ENCODE peak calls at places on chromosomes 2 and 18, in seven cellular contexts. One of them, this sample, is unnamed.

GRCh38 chr2:234795974-234796690 is 155.7 kb upstream of the SH3BP4 start:
- DNase-seq in tibial artery: no peak
- DNase-seq in colonic mucosa: no peak
- DNase-seq in MM.1S: no peak
- DNase-seq in A673: no peak
- DNase-seq in right lobe of liver: peak; percentile 72
- DNase-seq in IMR-90: no peak
- DNase-seq in this sample: no peak

GRCh38 chr2:217068677-217069250 is 208.9 kb upstream of the TNP1 start:
- DNase-seq in tibial artery: no peak
- DNase-seq in colonic mucosa: no peak
- DNase-seq in MM.1S: no peak
- DNase-seq in A673: no peak
- DNase-seq in right lobe of liver: no peak
- DNase-seq in IMR-90: no peak
- DNase-seq in this sample: no peak

GRCh38 chr2:67871696-67872320 is 191.0 kb downstream of the C1D start:
- DNase-seq in tibial artery: peak; percentile 50
- DNase-seq in colonic mucosa: no peak
- DNase-seq in MM.1S: no peak
- DNase-seq in A673: no peak
- DNase-seq in right lobe of liver: no peak
- DNase-seq in IMR-90: peak; percentile 61
- DNase-seq in this sample: no peak

GRCh38 chr2:9238927-9239326 is 32.3 kb downstream of the ASAP2 start:
- DNase-seq in tibial artery: no peak
- DNase-seq in colonic mucosa: no peak
- DNase-seq in MM.1S: no peak
- DNase-seq in A673: no peak
- DNase-seq in right lobe of liver: no peak
- DNase-seq in IMR-90: no peak
- DNase-seq in this sample: no peak

GRCh38 chr2:222752731-222753130 is 81.3 kb downstream of the MOGAT1 start:
- DNase-seq in tibial artery: no peak
- DNase-seq in colonic mucosa: no peak
- DNase-seq in MM.1S: no peak
- DNase-seq in A673: no peak
- DNase-seq in right lobe of liver: no peak
- DNase-seq in IMR-90: no peak
- DNase-seq in this sample: no peak

GRCh38 chr18:62334110-62334509 is 9.0 kb downstream of the TNFRSF11A start:
- DNase-seq in tibial artery: no peak
- DNase-seq in colonic mucosa: peak; percentile 64
- DNase-seq in MM.1S: no peak
- DNase-seq in A673: no peak
- DNase-seq in right lobe of liver: no peak
- DNase-seq in IMR-90: peak; percentile 14
- DNase-seq in this sample: no peak

GRCh38 chr18:76486600-76486999 is 8.4 kb downstream of the ZNF516 start:
- DNase-seq in tibial artery: no peak
- DNase-seq in colonic mucosa: no peak
- DNase-seq in MM.1S: no peak
- DNase-seq in A673: no peak
- DNase-seq in right lobe of liver: no peak
- DNase-seq in IMR-90: no peak
- DNase-seq in this sample: no peak

GRCh38 chr2:9796056-9796792 is 47.0 kb upstream of the TAF1B start:
- DNase-seq in tibial artery: no peak
- DNase-seq in colonic mucosa: no peak
- DNase-seq in MM.1S: no peak
- DNase-seq in A673: no peak
- DNase-seq in right lobe of liver: no peak
- DNase-seq in IMR-90: no peak
- DNase-seq in this sample: no peak

GRCh38 chr2:70393881-70394280 is 92.0 kb upstream of the FAM136A start:
- DNase-seq in tibial artery: no peak
- DNase-seq in colonic mucosa: no peak
- DNase-seq in MM.1S: no peak
- DNase-seq in A673: no peak
- DNase-seq in right lobe of liver: no peak
- DNase-seq in IMR-90: no peak
- DNase-seq in this sample: no peak

GRCh38 chr18:2108581-2108980 is 462.7 kb downstream of the METTL4 start:
- DNase-seq in tibial artery: no peak
- DNase-seq in colonic mucosa: no peak
- DNase-seq in MM.1S: no peak
- DNase-seq in A673: no peak
- DNase-seq in right lobe of liver: no peak
- DNase-seq in IMR-90: no peak
- DNase-seq in this sample: no peak

GRCh38 chr2:102803041-102803896 is 41.4 kb downstream of the TMEM182 start:
- DNase-seq in tibial artery: no peak
- DNase-seq in colonic mucosa: no peak
- DNase-seq in MM.1S: no peak
- DNase-seq in A673: no peak
- DNase-seq in right lobe of liver: no peak
- DNase-seq in IMR-90: no peak
- DNase-seq in this sample: peak; percentile 25

GRCh38 chr2:84519332-84519957 is 3.1 kb downstream of the DNAH6 start:
- DNase-seq in tibial artery: no peak
- DNase-seq in colonic mucosa: no peak
- DNase-seq in MM.1S: no peak
- DNase-seq in A673: no peak
- DNase-seq in right lobe of liver: no peak
- DNase-seq in IMR-90: no peak
- DNase-seq in this sample: no peak

GRCh38 chr2:75276093-75277055 is 77.1 kb upstream of the TACR1 start:
- DNase-seq in tibial artery: no peak
- DNase-seq in colonic mucosa: no peak
- DNase-seq in MM.1S: no peak
- DNase-seq in A673: peak; percentile 97
- DNase-seq in right lobe of liver: no peak
- DNase-seq in IMR-90: peak; percentile 72
- DNase-seq in this sample: no peak

GRCh38 chr2:204505946-204506345 is 39.3 kb upstream of the PARD3B start:
- DNase-seq in tibial artery: no peak
- DNase-seq in colonic mucosa: no peak
- DNase-seq in MM.1S: no peak
- DNase-seq in A673: no peak
- DNase-seq in right lobe of liver: no peak
- DNase-seq in IMR-90: peak; percentile 52
- DNase-seq in this sample: no peak

GRCh38 chr2:233353769-233354499 is at the start of gene DGKD:
- DNase-seq in tibial artery: no peak
- DNase-seq in colonic mucosa: peak; percentile 77
- DNase-seq in MM.1S: peak; percentile 68
- DNase-seq in A673: peak; percentile 72
- DNase-seq in right lobe of liver: peak; percentile 69
- DNase-seq in IMR-90: no peak
- DNase-seq in this sample: peak; percentile 63

GRCh38 chr2:130799295-130799694 is 37.4 kb upstream of the ARHGEF4 start:
- DNase-seq in tibial artery: no peak
- DNase-seq in colonic mucosa: no peak
- DNase-seq in MM.1S: no peak
- DNase-seq in A673: no peak
- DNase-seq in right lobe of liver: no peak
- DNase-seq in IMR-90: no peak
- DNase-seq in this sample: no peak

GRCh38 chr2:47002031-47002430 is 86.4 kb upstream of the MCFD2 start:
- DNase-seq in tibial artery: no peak
- DNase-seq in colonic mucosa: no peak
- DNase-seq in MM.1S: no peak
- DNase-seq in A673: no peak
- DNase-seq in right lobe of liver: no peak
- DNase-seq in IMR-90: no peak
- DNase-seq in this sample: no peak

GRCh38 chr18:29712785-29713184 is 1329.8 kb downstream of the DSC3 start:
- DNase-seq in tibial artery: no peak
- DNase-seq in colonic mucosa: no peak
- DNase-seq in MM.1S: no peak
- DNase-seq in A673: no peak
- DNase-seq in right lobe of liver: no peak
- DNase-seq in IMR-90: no peak
- DNase-seq in this sample: no peak

GRCh38 chr2:38948387-38948882 is 58.8 kb downstream of the ARHGEF33 start:
- DNase-seq in tibial artery: no peak
- DNase-seq in colonic mucosa: no peak
- DNase-seq in MM.1S: no peak
- DNase-seq in A673: no peak
- DNase-seq in right lobe of liver: no peak
- DNase-seq in IMR-90: no peak
- DNase-seq in this sample: no peak

GRCh38 chr2:23260621-23261020 is 124.4 kb upstream of the KLHL29 start:
- DNase-seq in tibial artery: no peak
- DNase-seq in colonic mucosa: no peak
- DNase-seq in MM.1S: no peak
- DNase-seq in A673: no peak
- DNase-seq in right lobe of liver: no peak
- DNase-seq in IMR-90: no peak
- DNase-seq in this sample: no peak

GRCh38 chr2:125405816-125406215 is 1250.1 kb upstream of the GYPC start:
- DNase-seq in tibial artery: no peak
- DNase-seq in colonic mucosa: no peak
- DNase-seq in MM.1S: no peak
- DNase-seq in A673: peak; percentile 12
- DNase-seq in right lobe of liver: no peak
- DNase-seq in IMR-90: peak; percentile 97
- DNase-seq in this sample: no peak

GRCh38 chr18:56645415-56646016 is 5.6 kb upstream of the WDR7 start:
- DNase-seq in tibial artery: no peak
- DNase-seq in colonic mucosa: no peak
- DNase-seq in MM.1S: peak; percentile 43
- DNase-seq in A673: peak; percentile 35
- DNase-seq in right lobe of liver: no peak
- DNase-seq in IMR-90: no peak
- DNase-seq in this sample: peak; percentile 23

GRCh38 chr2:199471443-199472057 is 13.8 kb upstream of the SATB2 start:
- DNase-seq in tibial artery: no peak
- DNase-seq in colonic mucosa: peak; percentile 82
- DNase-seq in MM.1S: peak; percentile 58
- DNase-seq in A673: peak; percentile 73
- DNase-seq in right lobe of liver: peak; percentile 76
- DNase-seq in IMR-90: peak; percentile 45
- DNase-seq in this sample: no peak

GRCh38 chr2:132252191-132252893 is 90.6 kb upstream of the ANKRD30BL start:
- DNase-seq in tibial artery: no peak
- DNase-seq in colonic mucosa: no peak
- DNase-seq in MM.1S: no peak
- DNase-seq in A673: no peak
- DNase-seq in right lobe of liver: no peak
- DNase-seq in IMR-90: no peak
- DNase-seq in this sample: no peak
- H3K9me3 ChIP-seq in tibial artery: no peaks in the 10 kb centered on the region
- H3K9me3 ChIP-seq in colonic mucosa: no peaks in the 10 kb centered on the region
- H3K9me3 ChIP-seq in MM.1S: no peaks in the 10 kb centered on the region
- H3K9me3 ChIP-seq in A673: no peaks in the 10 kb centered on the region
- H3K9me3 ChIP-seq in right lobe of liver: no peaks in the 10 kb centered on the region
- H3K9me3 ChIP-seq in IMR-90: peaks cover 9% of the 10 kb centered on the region
- H3K9me3 ChIP-seq in this sample: no peaks in the 10 kb centered on the region

GRCh38 chr18:8930990-8931648 is 171.4 kb upstream of the NDUFV2 start:
- DNase-seq in tibial artery: no peak
- DNase-seq in colonic mucosa: no peak
- DNase-seq in MM.1S: no peak
- DNase-seq in A673: no peak
- DNase-seq in right lobe of liver: no peak
- DNase-seq in IMR-90: no peak
- DNase-seq in this sample: no peak
- H3K9me3 ChIP-seq in tibial artery: no peaks in the 10 kb centered on the region
- H3K9me3 ChIP-seq in colonic mucosa: no peaks in the 10 kb centered on the region
- H3K9me3 ChIP-seq in MM.1S: no peaks in the 10 kb centered on the region
- H3K9me3 ChIP-seq in A673: peaks cover 10% of the 10 kb centered on the region
- H3K9me3 ChIP-seq in right lobe of liver: no peaks in the 10 kb centered on the region
- H3K9me3 ChIP-seq in IMR-90: peaks cover 18% of the 10 kb centered on the region
- H3K9me3 ChIP-seq in this sample: peaks cover 9% of the 10 kb centered on the region

GRCh38 chr18:14940738-14941137 is 192.8 kb downstream of the ANKRD30B start:
- DNase-seq in tibial artery: no peak
- DNase-seq in colonic mucosa: no peak
- DNase-seq in MM.1S: no peak
- DNase-seq in A673: no peak
- DNase-seq in right lobe of liver: no peak
- DNase-seq in IMR-90: no peak
- DNase-seq in this sample: no peak

GRCh38 chr18:14941792-14942191 is 193.8 kb downstream of the ANKRD30B start:
- DNase-seq in tibial artery: no peak
- DNase-seq in colonic mucosa: no peak
- DNase-seq in MM.1S: no peak
- DNase-seq in A673: no peak
- DNase-seq in right lobe of liver: no peak
- DNase-seq in IMR-90: no peak
- DNase-seq in this sample: no peak

GRCh38 chr18:14942275-14942674 is 194.3 kb downstream of the ANKRD30B start:
- DNase-seq in tibial artery: no peak
- DNase-seq in colonic mucosa: no peak
- DNase-seq in MM.1S: no peak
- DNase-seq in A673: no peak
- DNase-seq in right lobe of liver: no peak
- DNase-seq in IMR-90: no peak
- DNase-seq in this sample: no peak

GRCh38 chr18:14939141-14939540 is 191.2 kb downstream of the ANKRD30B start:
- DNase-seq in tibial artery: no peak
- DNase-seq in colonic mucosa: no peak
- DNase-seq in MM.1S: no peak
- DNase-seq in A673: no peak
- DNase-seq in right lobe of liver: no peak
- DNase-seq in IMR-90: no peak
- DNase-seq in this sample: no peak

DNA sequence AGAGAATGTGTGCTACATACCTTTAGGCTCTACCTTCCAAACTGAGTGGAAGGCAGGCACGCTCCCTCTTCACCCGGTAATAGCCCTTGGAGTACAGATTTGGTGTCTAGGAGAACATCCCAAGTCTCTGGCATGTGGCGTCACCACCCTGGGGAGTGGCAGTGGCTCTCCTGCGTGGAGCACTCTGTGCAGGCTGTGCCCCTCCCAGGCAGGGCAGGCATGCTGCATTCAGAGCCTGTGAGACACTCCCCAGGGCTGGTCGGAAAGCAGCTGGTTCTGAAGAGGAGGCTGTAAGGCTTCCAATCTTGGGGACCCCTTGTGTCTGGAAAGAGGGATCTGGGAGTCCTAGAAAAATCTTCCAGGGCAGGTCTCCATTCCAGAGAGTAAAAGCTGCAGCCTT is 193.3 kb downstream of the ANKRD30B start:
- DNase-seq in tibial artery: no peak
- DNase-seq in colonic mucosa: peak; percentile 78
- DNase-seq in MM.1S: no peak
- DNase-seq in A673: no peak
- DNase-seq in right lobe of liver: no peak
- DNase-seq in IMR-90: no peak
- DNase-seq in this sample: no peak
- H3K9me3 ChIP-seq in tibial artery: no peaks in the 10 kb centered on the region
- H3K9me3 ChIP-seq in colonic mucosa: no peaks in the 10 kb centered on the region
- H3K9me3 ChIP-seq in MM.1S: no peaks in the 10 kb centered on the region
- H3K9me3 ChIP-seq in A673: peaks cover 2% of the 10 kb centered on the region
- H3K9me3 ChIP-seq in right lobe of liver: no peaks in the 10 kb centered on the region
- H3K9me3 ChIP-seq in IMR-90: peaks cover 33% of the 10 kb centered on the region
- H3K9me3 ChIP-seq in this sample: no peaks in the 10 kb centered on the region

DNA sequence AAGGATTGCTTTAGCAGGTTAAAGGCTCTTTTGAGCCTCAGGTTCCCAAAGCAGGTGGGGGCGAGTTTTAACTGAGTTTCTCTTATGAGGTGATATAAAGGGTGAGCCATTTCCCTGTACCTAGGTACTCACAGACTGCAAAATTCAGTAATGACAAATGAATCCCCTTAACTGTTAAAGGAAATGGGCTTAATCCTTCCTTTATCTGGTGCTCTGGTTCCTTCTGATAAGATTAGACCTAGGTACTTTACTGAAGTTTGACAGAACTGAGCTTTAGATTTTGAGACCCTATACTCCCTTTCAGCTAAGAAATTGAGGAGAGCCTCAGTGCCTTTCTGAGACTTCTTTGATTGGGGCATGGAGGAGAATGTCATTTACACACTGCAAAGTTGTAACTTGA is 42.6 kb downstream of the STK17B start:
- DNase-seq in tibial artery: no peak
- DNase-seq in colonic mucosa: no peak
- DNase-seq in MM.1S: no peak
- DNase-seq in A673: no peak
- DNase-seq in right lobe of liver: no peak
- DNase-seq in IMR-90: no peak
- DNase-seq in this sample: no peak
- H3K9me3 ChIP-seq in tibial artery: no peaks in the 10 kb centered on the region
- H3K9me3 ChIP-seq in colonic mucosa: peaks cover 7% of the 10 kb centered on the region
- H3K9me3 ChIP-seq in MM.1S: no peaks in the 10 kb centered on the region
- H3K9me3 ChIP-seq in A673: peaks cover 60% of the 10 kb centered on the region
- H3K9me3 ChIP-seq in right lobe of liver: peaks cover 5% of the 10 kb centered on the region
- H3K9me3 ChIP-seq in IMR-90: peaks cover 30% of the 10 kb centered on the region
- H3K9me3 ChIP-seq in this sample: peaks cover 15% of the 10 kb centered on the region

This sample was measured in CD4-positive, alpha-beta memory T cell.